ENCODE peak calls at places on chromosomes 4 and X, in eight cellular contexts. One of them, this sample, is unnamed.

GRCh38 chr4:18166925-18167324 is 145.4 kb upstream of the LCORL start:
- DNase-seq in neural progenitor cell: no peak
- DNase-seq in frontal cortex: no peak
- DNase-seq in AG09319: no peak
- DNase-seq in activated CD4-positive, alpha-beta T cell treated with anti-CD3 and anti-CD28 coated beads, Interleukin-2, amount 50 U/mL, for 24 hours: no peak
- DNase-seq in AG09309: no peak
- DNase-seq in activated CD8-positive, alpha-beta T cell treated with anti-CD3 and anti-CD28 coated beads, Interleukin-2, amount 10 ng/mL, durations not matched to agents 7 days and 5 days: no peak
- DNase-seq in NCI-H146: no peak
- DNase-seq in this sample: no peak

GRCh38 chrX:71282514-71283408 is 674 bp upstream of the NONO start:
- DNase-seq in frontal cortex: peak; percentile 3
- DNase-seq in NCI-H146: peak; percentile 76
- DNase-seq in activated CD8-positive, alpha-beta T cell treated with anti-CD3 and anti-CD28 coated beads, Interleukin-2, amount 10 ng/mL, durations not matched to agents 7 days and 5 days: peak; percentile 58
- DNase-seq in AG09309: no peak
- DNase-seq in neural progenitor cell: peak; percentile 12
- DNase-seq in activated CD4-positive, alpha-beta T cell treated with anti-CD3 and anti-CD28 coated beads, Interleukin-2, amount 50 U/mL, for 24 hours: peak; percentile 38
- DNase-seq in AG09319: no peak
- DNase-seq in this sample: no peak

GRCh38 chr4:159455675-159456235 is 352.9 kb downstream of the RAPGEF2 start:
- DNase-seq in neural progenitor cell: peak; percentile 56
- DNase-seq in frontal cortex: peak; percentile 24
- DNase-seq in activated CD8-positive, alpha-beta T cell treated with anti-CD3 and anti-CD28 coated beads, Interleukin-2, amount 10 ng/mL, durations not matched to agents 7 days and 5 days: no peak
- DNase-seq in AG09309: no peak
- DNase-seq in NCI-H146: peak; percentile 21
- DNase-seq in activated CD4-positive, alpha-beta T cell treated with anti-CD3 and anti-CD28 coated beads, Interleukin-2, amount 50 U/mL, for 24 hours: no peak
- DNase-seq in AG09319: no peak
- DNase-seq in this sample: peak; percentile 36

GRCh38 chrX:139776614-139777013 is 68.6 kb upstream of the MCF2 start:
- DNase-seq in frontal cortex: no peak
- DNase-seq in activated CD8-positive, alpha-beta T cell treated with anti-CD3 and anti-CD28 coated beads, Interleukin-2, amount 10 ng/mL, durations not matched to agents 7 days and 5 days: no peak
- DNase-seq in activated CD4-positive, alpha-beta T cell treated with anti-CD3 and anti-CD28 coated beads, Interleukin-2, amount 50 U/mL, for 24 hours: no peak
- DNase-seq in AG09309: no peak
- DNase-seq in neural progenitor cell: peak; percentile 2
- DNase-seq in AG09319: no peak
- DNase-seq in NCI-H146: no peak
- DNase-seq in this sample: no peak

GRCh38 chr4:13543648-13544555 is at the start of gene NKX3-2:
- DNase-seq in AG09319: no peak
- DNase-seq in activated CD8-positive, alpha-beta T cell treated with anti-CD3 and anti-CD28 coated beads, Interleukin-2, amount 10 ng/mL, durations not matched to agents 7 days and 5 days: no peak
- DNase-seq in NCI-H146: peak; percentile 59
- DNase-seq in frontal cortex: peak; percentile 22
- DNase-seq in AG09309: no peak
- DNase-seq in neural progenitor cell: peak; percentile 74
- DNase-seq in activated CD4-positive, alpha-beta T cell treated with anti-CD3 and anti-CD28 coated beads, Interleukin-2, amount 50 U/mL, for 24 hours: no peak
- DNase-seq in this sample: no peak

GRCh38 chrX:134718329-134719317 is 60.4 kb upstream of the PLAC1 start:
- DNase-seq in AG09309: peak; percentile 97
- DNase-seq in frontal cortex: no peak
- DNase-seq in NCI-H146: no peak
- DNase-seq in activated CD8-positive, alpha-beta T cell treated with anti-CD3 and anti-CD28 coated beads, Interleukin-2, amount 10 ng/mL, durations not matched to agents 7 days and 5 days: peak; percentile 59
- DNase-seq in activated CD4-positive, alpha-beta T cell treated with anti-CD3 and anti-CD28 coated beads, Interleukin-2, amount 50 U/mL, for 24 hours: no peak
- DNase-seq in AG09319: peak; percentile 80
- DNase-seq in neural progenitor cell: no peak
- DNase-seq in this sample: peak; percentile 34

GRCh38 chr4:145494666-145495065 is 13.0 kb downstream of the SMAD1 start:
- DNase-seq in frontal cortex: no peak
- DNase-seq in AG09309: no peak
- DNase-seq in AG09319: no peak
- DNase-seq in activated CD4-positive, alpha-beta T cell treated with anti-CD3 and anti-CD28 coated beads, Interleukin-2, amount 50 U/mL, for 24 hours: no peak
- DNase-seq in NCI-H146: no peak
- DNase-seq in activated CD8-positive, alpha-beta T cell treated with anti-CD3 and anti-CD28 coated beads, Interleukin-2, amount 10 ng/mL, durations not matched to agents 7 days and 5 days: no peak
- DNase-seq in neural progenitor cell: no peak
- DNase-seq in this sample: no peak

GRCh38 chr4:138190452-138190858 is 51.7 kb downstream of the SLC7A11 start:
- DNase-seq in AG09319: no peak
- DNase-seq in neural progenitor cell: no peak
- DNase-seq in activated CD8-positive, alpha-beta T cell treated with anti-CD3 and anti-CD28 coated beads, Interleukin-2, amount 10 ng/mL, durations not matched to agents 7 days and 5 days: no peak
- DNase-seq in NCI-H146: no peak
- DNase-seq in activated CD4-positive, alpha-beta T cell treated with anti-CD3 and anti-CD28 coated beads, Interleukin-2, amount 50 U/mL, for 24 hours: no peak
- DNase-seq in frontal cortex: no peak
- DNase-seq in AG09309: no peak
- DNase-seq in this sample: no peak

GRCh38 chr4:22514431-22514830 is 1.4 kb downstream of the ADGRA3 start:
- DNase-seq in AG09309: no peak
- DNase-seq in NCI-H146: no peak
- DNase-seq in AG09319: no peak
- DNase-seq in frontal cortex: no peak
- DNase-seq in activated CD8-positive, alpha-beta T cell treated with anti-CD3 and anti-CD28 coated beads, Interleukin-2, amount 10 ng/mL, durations not matched to agents 7 days and 5 days: no peak
- DNase-seq in activated CD4-positive, alpha-beta T cell treated with anti-CD3 and anti-CD28 coated beads, Interleukin-2, amount 50 U/mL, for 24 hours: no peak
- DNase-seq in neural progenitor cell: no peak
- DNase-seq in this sample: no peak

GRCh38 chr4:48774760-48775398 is 5.2 kb downstream of the FRYL start:
- DNase-seq in frontal cortex: no peak
- DNase-seq in NCI-H146: no peak
- DNase-seq in AG09319: no peak
- DNase-seq in activated CD8-positive, alpha-beta T cell treated with anti-CD3 and anti-CD28 coated beads, Interleukin-2, amount 10 ng/mL, durations not matched to agents 7 days and 5 days: no peak
- DNase-seq in activated CD4-positive, alpha-beta T cell treated with anti-CD3 and anti-CD28 coated beads, Interleukin-2, amount 50 U/mL, for 24 hours: no peak
- DNase-seq in AG09309: no peak
- DNase-seq in neural progenitor cell: no peak
- DNase-seq in this sample: no peak

GRCh38 chr4:3013839-3014350 is 50.5 kb downstream of the GRK4 start:
- DNase-seq in AG09309: no peak
- DNase-seq in frontal cortex: no peak
- DNase-seq in NCI-H146: peak; percentile 32
- DNase-seq in activated CD4-positive, alpha-beta T cell treated with anti-CD3 and anti-CD28 coated beads, Interleukin-2, amount 50 U/mL, for 24 hours: no peak
- DNase-seq in AG09319: no peak
- DNase-seq in neural progenitor cell: no peak
- DNase-seq in activated CD8-positive, alpha-beta T cell treated with anti-CD3 and anti-CD28 coated beads, Interleukin-2, amount 10 ng/mL, durations not matched to agents 7 days and 5 days: no peak
- DNase-seq in this sample: no peak

GRCh38 chrX:74545880-74546279 is 68.5 kb downstream of the RLIM start:
- DNase-seq in activated CD4-positive, alpha-beta T cell treated with anti-CD3 and anti-CD28 coated beads, Interleukin-2, amount 50 U/mL, for 24 hours: no peak
- DNase-seq in neural progenitor cell: no peak
- DNase-seq in activated CD8-positive, alpha-beta T cell treated with anti-CD3 and anti-CD28 coated beads, Interleukin-2, amount 10 ng/mL, durations not matched to agents 7 days and 5 days: no peak
- DNase-seq in frontal cortex: no peak
- DNase-seq in NCI-H146: no peak
- DNase-seq in AG09319: no peak
- DNase-seq in AG09309: no peak
- DNase-seq in this sample: no peak

GRCh38 chr4:154433543-154433942 is 58.1 kb downstream of the DCHS2 start:
- DNase-seq in activated CD8-positive, alpha-beta T cell treated with anti-CD3 and anti-CD28 coated beads, Interleukin-2, amount 10 ng/mL, durations not matched to agents 7 days and 5 days: no peak
- DNase-seq in NCI-H146: no peak
- DNase-seq in AG09319: no peak
- DNase-seq in neural progenitor cell: no peak
- DNase-seq in AG09309: no peak
- DNase-seq in frontal cortex: no peak
- DNase-seq in activated CD4-positive, alpha-beta T cell treated with anti-CD3 and anti-CD28 coated beads, Interleukin-2, amount 50 U/mL, for 24 hours: no peak
- DNase-seq in this sample: no peak

GRCh38 chr4:84782517-84782916 is 184.0 kb downstream of the WDFY3 start:
- DNase-seq in NCI-H146: no peak
- DNase-seq in neural progenitor cell: no peak
- DNase-seq in activated CD4-positive, alpha-beta T cell treated with anti-CD3 and anti-CD28 coated beads, Interleukin-2, amount 50 U/mL, for 24 hours: no peak
- DNase-seq in AG09309: no peak
- DNase-seq in AG09319: no peak
- DNase-seq in frontal cortex: no peak
- DNase-seq in activated CD8-positive, alpha-beta T cell treated with anti-CD3 and anti-CD28 coated beads, Interleukin-2, amount 10 ng/mL, durations not matched to agents 7 days and 5 days: no peak
- DNase-seq in this sample: no peak

GRCh38 chr4:181854142-181854541 is 389.1 kb upstream of the TENM3 start:
- DNase-seq in neural progenitor cell: no peak
- DNase-seq in activated CD4-positive, alpha-beta T cell treated with anti-CD3 and anti-CD28 coated beads, Interleukin-2, amount 50 U/mL, for 24 hours: no peak
- DNase-seq in NCI-H146: no peak
- DNase-seq in frontal cortex: no peak
- DNase-seq in AG09319: no peak
- DNase-seq in AG09309: peak; percentile 45
- DNase-seq in activated CD8-positive, alpha-beta T cell treated with anti-CD3 and anti-CD28 coated beads, Interleukin-2, amount 10 ng/mL, durations not matched to agents 7 days and 5 days: no peak
- DNase-seq in this sample: no peak

GRCh38 chrX:46754450-46755075 is 4.4 kb downstream of the SLC9A7 start:
- DNase-seq in AG09319: no peak
- DNase-seq in neural progenitor cell: no peak
- DNase-seq in NCI-H146: no peak
- DNase-seq in AG09309: no peak
- DNase-seq in activated CD4-positive, alpha-beta T cell treated with anti-CD3 and anti-CD28 coated beads, Interleukin-2, amount 50 U/mL, for 24 hours: no peak
- DNase-seq in activated CD8-positive, alpha-beta T cell treated with anti-CD3 and anti-CD28 coated beads, Interleukin-2, amount 10 ng/mL, durations not matched to agents 7 days and 5 days: no peak
- DNase-seq in frontal cortex: no peak
- DNase-seq in this sample: no peak

GRCh38 chr4:17664755-17665154 is 50.3 kb downstream of the MED28 start:
- DNase-seq in frontal cortex: no peak
- DNase-seq in neural progenitor cell: no peak
- DNase-seq in activated CD8-positive, alpha-beta T cell treated with anti-CD3 and anti-CD28 coated beads, Interleukin-2, amount 10 ng/mL, durations not matched to agents 7 days and 5 days: no peak
- DNase-seq in NCI-H146: no peak
- DNase-seq in AG09319: no peak
- DNase-seq in AG09309: no peak
- DNase-seq in activated CD4-positive, alpha-beta T cell treated with anti-CD3 and anti-CD28 coated beads, Interleukin-2, amount 50 U/mL, for 24 hours: no peak
- DNase-seq in this sample: peak; percentile 36

GRCh38 chrX:48961585-48962091 is 4.2 kb upstream of the OTUD5 start:
- DNase-seq in AG09319: no peak
- DNase-seq in neural progenitor cell: no peak
- DNase-seq in NCI-H146: no peak
- DNase-seq in activated CD8-positive, alpha-beta T cell treated with anti-CD3 and anti-CD28 coated beads, Interleukin-2, amount 10 ng/mL, durations not matched to agents 7 days and 5 days: no peak
- DNase-seq in activated CD4-positive, alpha-beta T cell treated with anti-CD3 and anti-CD28 coated beads, Interleukin-2, amount 50 U/mL, for 24 hours: no peak
- DNase-seq in AG09309: no peak
- DNase-seq in frontal cortex: no peak
- DNase-seq in this sample: no peak

GRCh38 chr4:684611-685010 is 4.3 kb downstream of the SLC49A3 start:
- DNase-seq in AG09319: no peak
- DNase-seq in frontal cortex: no peak
- DNase-seq in AG09309: no peak
- DNase-seq in NCI-H146: no peak
- DNase-seq in activated CD8-positive, alpha-beta T cell treated with anti-CD3 and anti-CD28 coated beads, Interleukin-2, amount 10 ng/mL, durations not matched to agents 7 days and 5 days: no peak
- DNase-seq in neural progenitor cell: no peak
- DNase-seq in activated CD4-positive, alpha-beta T cell treated with anti-CD3 and anti-CD28 coated beads, Interleukin-2, amount 50 U/mL, for 24 hours: no peak
- DNase-seq in this sample: no peak

GRCh38 chr4:33966808-33967207 is 2277.5 kb downstream of the ARAP2 start:
- DNase-seq in AG09319: no peak
- DNase-seq in frontal cortex: no peak
- DNase-seq in NCI-H146: no peak
- DNase-seq in activated CD8-positive, alpha-beta T cell treated with anti-CD3 and anti-CD28 coated beads, Interleukin-2, amount 10 ng/mL, durations not matched to agents 7 days and 5 days: no peak
- DNase-seq in neural progenitor cell: no peak
- DNase-seq in AG09309: no peak
- DNase-seq in activated CD4-positive, alpha-beta T cell treated with anti-CD3 and anti-CD28 coated beads, Interleukin-2, amount 50 U/mL, for 24 hours: no peak
- DNase-seq in this sample: no peak

GRCh38 chr4:124423160-124423559 is 289.4 kb downstream of the ANKRD50 start:
- DNase-seq in neural progenitor cell: no peak
- DNase-seq in activated CD8-positive, alpha-beta T cell treated with anti-CD3 and anti-CD28 coated beads, Interleukin-2, amount 10 ng/mL, durations not matched to agents 7 days and 5 days: no peak
- DNase-seq in NCI-H146: no peak
- DNase-seq in AG09309: no peak
- DNase-seq in AG09319: no peak
- DNase-seq in activated CD4-positive, alpha-beta T cell treated with anti-CD3 and anti-CD28 coated beads, Interleukin-2, amount 50 U/mL, for 24 hours: no peak
- DNase-seq in frontal cortex: no peak
- DNase-seq in this sample: no peak

GRCh38 chrX:148228521-148228920 is 247.4 kb downstream of the FMR1NB start:
- DNase-seq in NCI-H146: no peak
- DNase-seq in frontal cortex: no peak
- DNase-seq in activated CD4-positive, alpha-beta T cell treated with anti-CD3 and anti-CD28 coated beads, Interleukin-2, amount 50 U/mL, for 24 hours: no peak
- DNase-seq in AG09309: no peak
- DNase-seq in neural progenitor cell: no peak
- DNase-seq in activated CD8-positive, alpha-beta T cell treated with anti-CD3 and anti-CD28 coated beads, Interleukin-2, amount 10 ng/mL, durations not matched to agents 7 days and 5 days: no peak
- DNase-seq in AG09319: no peak
- DNase-seq in this sample: no peak

GRCh38 chrX:27619459-27619858 is 29.3 kb downstream of the DCAF8L2 start:
- DNase-seq in AG09319: no peak
- DNase-seq in frontal cortex: no peak
- DNase-seq in AG09309: no peak
- DNase-seq in activated CD4-positive, alpha-beta T cell treated with anti-CD3 and anti-CD28 coated beads, Interleukin-2, amount 50 U/mL, for 24 hours: no peak
- DNase-seq in activated CD8-positive, alpha-beta T cell treated with anti-CD3 and anti-CD28 coated beads, Interleukin-2, amount 10 ng/mL, durations not matched to agents 7 days and 5 days: no peak
- DNase-seq in NCI-H146: no peak
- DNase-seq in neural progenitor cell: no peak
- DNase-seq in this sample: no peak

GRCh38 chrX:115344885-115345653 is 55.6 kb downstream of the LUZP4 start:
- DNase-seq in frontal cortex: peak; percentile 60
- DNase-seq in NCI-H146: peak; percentile 84
- DNase-seq in AG09319: peak; percentile 89
- DNase-seq in AG09309: peak; percentile 89
- DNase-seq in activated CD4-positive, alpha-beta T cell treated with anti-CD3 and anti-CD28 coated beads, Interleukin-2, amount 50 U/mL, for 24 hours: no peak
- DNase-seq in activated CD8-positive, alpha-beta T cell treated with anti-CD3 and anti-CD28 coated beads, Interleukin-2, amount 10 ng/mL, durations not matched to agents 7 days and 5 days: no peak
- DNase-seq in neural progenitor cell: peak; percentile 86
- DNase-seq in this sample: peak; percentile 80

GRCh38 chr4:105215609-105216313 is 69.1 kb downstream of the TET2 start:
- DNase-seq in AG09319: no peak
- DNase-seq in NCI-H146: no peak
- DNase-seq in AG09309: no peak
- DNase-seq in activated CD8-positive, alpha-beta T cell treated with anti-CD3 and anti-CD28 coated beads, Interleukin-2, amount 10 ng/mL, durations not matched to agents 7 days and 5 days: no peak
- DNase-seq in activated CD4-positive, alpha-beta T cell treated with anti-CD3 and anti-CD28 coated beads, Interleukin-2, amount 50 U/mL, for 24 hours: no peak
- DNase-seq in frontal cortex: no peak
- DNase-seq in neural progenitor cell: no peak
- DNase-seq in this sample: no peak

GRCh38 chr4:147924604-147925412 is 192.9 kb downstream of the ARHGAP10 start:
- DNase-seq in frontal cortex: peak; percentile 28
- DNase-seq in AG09309: no peak
- DNase-seq in NCI-H146: no peak
- DNase-seq in AG09319: no peak
- DNase-seq in activated CD4-positive, alpha-beta T cell treated with anti-CD3 and anti-CD28 coated beads, Interleukin-2, amount 50 U/mL, for 24 hours: no peak
- DNase-seq in neural progenitor cell: peak; percentile 79
- DNase-seq in activated CD8-positive, alpha-beta T cell treated with anti-CD3 and anti-CD28 coated beads, Interleukin-2, amount 10 ng/mL, durations not matched to agents 7 days and 5 days: peak; percentile 33
- DNase-seq in this sample: peak; percentile 36

GRCh38 chr4:16001484-16001858 is 38.5 kb upstream of the FGFBP2 start:
- DNase-seq in activated CD4-positive, alpha-beta T cell treated with anti-CD3 and anti-CD28 coated beads, Interleukin-2, amount 50 U/mL, for 24 hours: peak; percentile 4
- DNase-seq in NCI-H146: peak; percentile 70
- DNase-seq in frontal cortex: peak; percentile 75
- DNase-seq in AG09319: peak; percentile 31
- DNase-seq in activated CD8-positive, alpha-beta T cell treated with anti-CD3 and anti-CD28 coated beads, Interleukin-2, amount 10 ng/mL, durations not matched to agents 7 days and 5 days: peak; percentile 71
- DNase-seq in AG09309: peak; percentile 31
- DNase-seq in neural progenitor cell: peak; percentile 71
- DNase-seq in this sample: peak; percentile 33

GRCh38 chrX:53262918-53263394 is 18.4 kb downstream of the IQSEC2 start:
- DNase-seq in AG09309: no peak
- DNase-seq in activated CD4-positive, alpha-beta T cell treated with anti-CD3 and anti-CD28 coated beads, Interleukin-2, amount 50 U/mL, for 24 hours: no peak
- DNase-seq in activated CD8-positive, alpha-beta T cell treated with anti-CD3 and anti-CD28 coated beads, Interleukin-2, amount 10 ng/mL, durations not matched to agents 7 days and 5 days: peak; percentile 40
- DNase-seq in NCI-H146: no peak
- DNase-seq in neural progenitor cell: no peak
- DNase-seq in frontal cortex: no peak
- DNase-seq in AG09319: no peak
- DNase-seq in this sample: peak; percentile 50

GRCh38 chrX:91108761-91109160 is 325.9 kb upstream of the PABPC5 start:
- DNase-seq in NCI-H146: no peak
- DNase-seq in neural progenitor cell: peak; percentile 11
- DNase-seq in activated CD8-positive, alpha-beta T cell treated with anti-CD3 and anti-CD28 coated beads, Interleukin-2, amount 10 ng/mL, durations not matched to agents 7 days and 5 days: no peak
- DNase-seq in AG09319: no peak
- DNase-seq in AG09309: no peak
- DNase-seq in frontal cortex: no peak
- DNase-seq in activated CD4-positive, alpha-beta T cell treated with anti-CD3 and anti-CD28 coated beads, Interleukin-2, amount 50 U/mL, for 24 hours: no peak
- DNase-seq in this sample: no peak

GRCh38 chr4:53788011-53788410 is 196.7 kb upstream of the LNX1 start:
- DNase-seq in activated CD4-positive, alpha-beta T cell treated with anti-CD3 and anti-CD28 coated beads, Interleukin-2, amount 50 U/mL, for 24 hours: no peak
- DNase-seq in AG09309: no peak
- DNase-seq in AG09319: no peak
- DNase-seq in neural progenitor cell: no peak
- DNase-seq in NCI-H146: peak; percentile 37
- DNase-seq in activated CD8-positive, alpha-beta T cell treated with anti-CD3 and anti-CD28 coated beads, Interleukin-2, amount 10 ng/mL, durations not matched to agents 7 days and 5 days: no peak
- DNase-seq in frontal cortex: no peak
- DNase-seq in this sample: no peak

GRCh38 chr4:82851902-82852750 is 38.8 kb downstream of the SEC31A start:
- DNase-seq in NCI-H146: no peak
- DNase-seq in AG09309: no peak
- DNase-seq in frontal cortex: no peak
- DNase-seq in activated CD8-positive, alpha-beta T cell treated with anti-CD3 and anti-CD28 coated beads, Interleukin-2, amount 10 ng/mL, durations not matched to agents 7 days and 5 days: peak; percentile 34
- DNase-seq in activated CD4-positive, alpha-beta T cell treated with anti-CD3 and anti-CD28 coated beads, Interleukin-2, amount 50 U/mL, for 24 hours: no peak
- DNase-seq in neural progenitor cell: peak; percentile 54
- DNase-seq in AG09319: no peak
- DNase-seq in this sample: no peak

GRCh38 chr4:155164705-155165104 is 43.7 kb upstream of the NPY2R start:
- DNase-seq in activated CD4-positive, alpha-beta T cell treated with anti-CD3 and anti-CD28 coated beads, Interleukin-2, amount 50 U/mL, for 24 hours: no peak
- DNase-seq in NCI-H146: no peak
- DNase-seq in frontal cortex: no peak
- DNase-seq in AG09319: no peak
- DNase-seq in activated CD8-positive, alpha-beta T cell treated with anti-CD3 and anti-CD28 coated beads, Interleukin-2, amount 10 ng/mL, durations not matched to agents 7 days and 5 days: no peak
- DNase-seq in AG09309: no peak
- DNase-seq in neural progenitor cell: peak; percentile 24
- DNase-seq in this sample: no peak

GRCh38 chr4:88659061-88659889 is 38.4 kb downstream of the NAP1L5 start:
- DNase-seq in NCI-H146: peak; percentile 33
- DNase-seq in AG09319: no peak
- DNase-seq in frontal cortex: peak; percentile 37
- DNase-seq in neural progenitor cell: peak; percentile 71
- DNase-seq in activated CD4-positive, alpha-beta T cell treated with anti-CD3 and anti-CD28 coated beads, Interleukin-2, amount 50 U/mL, for 24 hours: no peak
- DNase-seq in AG09309: peak; percentile 51
- DNase-seq in activated CD8-positive, alpha-beta T cell treated with anti-CD3 and anti-CD28 coated beads, Interleukin-2, amount 10 ng/mL, durations not matched to agents 7 days and 5 days: peak; percentile 52
- DNase-seq in this sample: peak; percentile 46

GRCh38 chr4:19512086-19512485 is 739.6 kb upstream of the SLIT2 start:
- DNase-seq in frontal cortex: no peak
- DNase-seq in AG09319: no peak
- DNase-seq in AG09309: no peak
- DNase-seq in NCI-H146: no peak
- DNase-seq in activated CD4-positive, alpha-beta T cell treated with anti-CD3 and anti-CD28 coated beads, Interleukin-2, amount 50 U/mL, for 24 hours: no peak
- DNase-seq in neural progenitor cell: no peak
- DNase-seq in activated CD8-positive, alpha-beta T cell treated with anti-CD3 and anti-CD28 coated beads, Interleukin-2, amount 10 ng/mL, durations not matched to agents 7 days and 5 days: no peak
- DNase-seq in this sample: no peak